ENCODE peak calls at places on chromosomes 16 and 17, in seven cellular contexts. One of them, this sample, is unnamed.

GRCh38 chr17:29111816-29112499 is 68.2 kb downstream of the MYO18A start:
- DNase-seq in PC-9: peak; percentile 41
- DNase-seq in esophagus muscularis mucosa: no peak
- DNase-seq in esophagus squamous epithelium: no peak
- DNase-seq in ovary: peak; percentile 78
- DNase-seq in heart right ventricle: peak; percentile 81
- DNase-seq in stomach: peak; percentile 72
- DNase-seq in this sample: peak; percentile 90

GRCh38 chr17:78255029-78255656 is 23.7 kb downstream of the TMEM235 start:
- DNase-seq in PC-9: no peak
- DNase-seq in esophagus muscularis mucosa: no peak
- DNase-seq in esophagus squamous epithelium: no peak
- DNase-seq in ovary: peak; percentile 44
- DNase-seq in heart right ventricle: no peak
- DNase-seq in stomach: no peak
- DNase-seq in this sample: no peak

GRCh38 chr16:73176577-73177013 is 128.7 kb upstream of the ZFHX3 start:
- DNase-seq in PC-9: peak; percentile 33
- DNase-seq in esophagus muscularis mucosa: no peak
- DNase-seq in esophagus squamous epithelium: no peak
- DNase-seq in ovary: no peak
- DNase-seq in heart right ventricle: no peak
- DNase-seq in stomach: no peak
- DNase-seq in this sample: no peak

GRCh38 chr16:24011237-24011636 is 175.5 kb downstream of the PRKCB start:
- DNase-seq in PC-9: no peak
- DNase-seq in esophagus muscularis mucosa: no peak
- DNase-seq in esophagus squamous epithelium: no peak
- DNase-seq in ovary: no peak
- DNase-seq in heart right ventricle: no peak
- DNase-seq in stomach: no peak
- DNase-seq in this sample: no peak

GRCh38 chr17:39461911-39462641 is 790 bp downstream of the CDK12 start:
- DNase-seq in PC-9: no peak
- DNase-seq in esophagus muscularis mucosa: no peak
- DNase-seq in esophagus squamous epithelium: no peak
- DNase-seq in ovary: no peak
- DNase-seq in heart right ventricle: peak; percentile 61
- DNase-seq in stomach: peak; percentile 28
- DNase-seq in this sample: no peak

GRCh38 chr16:28324235-28324886 is 32.0 kb downstream of the SBK1 start:
- DNase-seq in PC-9: no peak
- DNase-seq in esophagus muscularis mucosa: no peak
- DNase-seq in esophagus squamous epithelium: no peak
- DNase-seq in ovary: no peak
- DNase-seq in heart right ventricle: no peak
- DNase-seq in stomach: peak; percentile 25
- DNase-seq in this sample: no peak

GRCh38 chr17:2909164-2909852 is 113.1 kb downstream of the RAP1GAP2 start:
- DNase-seq in PC-9: no peak
- DNase-seq in esophagus muscularis mucosa: no peak
- DNase-seq in esophagus squamous epithelium: no peak
- DNase-seq in ovary: no peak
- DNase-seq in heart right ventricle: no peak
- DNase-seq in stomach: no peak
- DNase-seq in this sample: no peak

GRCh38 chr16:17251496-17251895 is 219.3 kb downstream of the XYLT1 start:
- DNase-seq in PC-9: no peak
- DNase-seq in esophagus muscularis mucosa: no peak
- DNase-seq in esophagus squamous epithelium: no peak
- DNase-seq in ovary: no peak
- DNase-seq in heart right ventricle: no peak
- DNase-seq in stomach: no peak
- DNase-seq in this sample: no peak

GRCh38 chr17:5788266-5788900 is 204.1 kb upstream of the NLRP1 start:
- DNase-seq in PC-9: no peak
- DNase-seq in esophagus muscularis mucosa: no peak
- DNase-seq in esophagus squamous epithelium: no peak
- DNase-seq in ovary: no peak
- DNase-seq in heart right ventricle: no peak
- DNase-seq in stomach: no peak
- DNase-seq in this sample: no peak

GRCh38 chr17:31579265-31579664 is 187.8 kb downstream of the RAB11FIP4 start:
- DNase-seq in PC-9: peak; percentile 81
- DNase-seq in esophagus muscularis mucosa: no peak
- DNase-seq in esophagus squamous epithelium: no peak
- DNase-seq in ovary: no peak
- DNase-seq in heart right ventricle: no peak
- DNase-seq in stomach: peak; percentile 40
- DNase-seq in this sample: no peak

GRCh38 chr17:17942846-17943245 is 29.4 kb downstream of the TOM1L2 start:
- DNase-seq in PC-9: peak; percentile 19
- DNase-seq in esophagus muscularis mucosa: no peak
- DNase-seq in esophagus squamous epithelium: no peak
- DNase-seq in ovary: no peak
- DNase-seq in heart right ventricle: no peak
- DNase-seq in stomach: no peak
- DNase-seq in this sample: no peak

GRCh38 chr17:42908872-42909700 is 8.5 kb downstream of the G6PC1 start:
- DNase-seq in PC-9: no peak
- DNase-seq in esophagus muscularis mucosa: no peak
- DNase-seq in esophagus squamous epithelium: no peak
- DNase-seq in ovary: no peak
- DNase-seq in heart right ventricle: no peak
- DNase-seq in stomach: no peak
- DNase-seq in this sample: no peak

GRCh38 chr17:9805769-9806168 is 14.4 kb upstream of the DHRS7C start:
- DNase-seq in PC-9: no peak
- DNase-seq in esophagus muscularis mucosa: no peak
- DNase-seq in esophagus squamous epithelium: no peak
- DNase-seq in ovary: no peak
- DNase-seq in heart right ventricle: no peak
- DNase-seq in stomach: no peak
- DNase-seq in this sample: no peak

GRCh38 chr17:37500378-37500777 is 10.7 kb downstream of the DUSP14 start:
- DNase-seq in PC-9: no peak
- DNase-seq in esophagus muscularis mucosa: no peak
- DNase-seq in esophagus squamous epithelium: no peak
- DNase-seq in ovary: no peak
- DNase-seq in heart right ventricle: no peak
- DNase-seq in stomach: no peak
- DNase-seq in this sample: no peak

GRCh38 chr16:49901711-49902110 is 45.8 kb upstream of the ZNF423 start:
- DNase-seq in PC-9: no peak
- DNase-seq in esophagus muscularis mucosa: no peak
- DNase-seq in esophagus squamous epithelium: no peak
- DNase-seq in ovary: no peak
- DNase-seq in heart right ventricle: no peak
- DNase-seq in stomach: no peak
- DNase-seq in this sample: no peak
- TF ChIP-seq CTCF in PC-9: no peak
- TF ChIP-seq CTCF in esophagus muscularis mucosa: no peak
- TF ChIP-seq CTCF in esophagus squamous epithelium: no peak
- TF ChIP-seq CTCF in ovary: no peak
- TF ChIP-seq CTCF in heart right ventricle: no peak
- TF ChIP-seq CTCF in stomach: no peak
- TF ChIP-seq CTCF in this sample: no peak

GRCh38 chr16:82971126-82971525 is 344.4 kb downstream of the CDH13 start:
- DNase-seq in PC-9: no peak
- DNase-seq in esophagus muscularis mucosa: no peak
- DNase-seq in esophagus squamous epithelium: no peak
- DNase-seq in ovary: no peak
- DNase-seq in heart right ventricle: no peak
- DNase-seq in stomach: no peak
- DNase-seq in this sample: no peak
- TF ChIP-seq CTCF in PC-9: no peak
- TF ChIP-seq CTCF in esophagus muscularis mucosa: no peak
- TF ChIP-seq CTCF in esophagus squamous epithelium: no peak
- TF ChIP-seq CTCF in ovary: no peak
- TF ChIP-seq CTCF in heart right ventricle: no peak
- TF ChIP-seq CTCF in stomach: no peak
- TF ChIP-seq CTCF in this sample: no peak

DNA sequence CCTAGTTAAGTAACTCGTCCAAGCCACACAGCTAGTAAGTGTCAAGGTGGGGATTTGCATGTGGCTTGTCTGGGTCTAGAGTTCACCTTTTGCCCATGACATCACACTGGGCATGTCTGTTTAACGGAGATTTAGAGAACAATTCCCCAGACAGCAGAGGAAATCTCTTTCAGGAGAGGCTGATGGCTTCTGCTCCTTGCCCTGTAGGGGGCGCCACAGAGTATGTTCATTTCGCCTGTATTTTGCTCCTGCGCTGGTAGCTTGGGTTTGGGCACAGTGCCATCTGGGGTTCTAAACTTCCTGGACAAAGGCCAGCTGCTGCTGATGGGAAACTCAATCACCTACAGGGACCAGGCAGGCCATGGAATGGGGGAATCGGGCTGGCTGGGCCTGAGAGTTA is 20.4 kb downstream of the OTOA start:
- DNase-seq in PC-9: no peak
- DNase-seq in esophagus muscularis mucosa: no peak
- DNase-seq in esophagus squamous epithelium: no peak
- DNase-seq in ovary: no peak
- DNase-seq in heart right ventricle: no peak
- DNase-seq in stomach: no peak
- DNase-seq in this sample: no peak
- TF ChIP-seq CTCF in PC-9: peak; percentile 73
- TF ChIP-seq CTCF in esophagus muscularis mucosa: no peak
- TF ChIP-seq CTCF in esophagus squamous epithelium: peak; percentile 32
- TF ChIP-seq CTCF in ovary: no peak
- TF ChIP-seq CTCF in heart right ventricle: peak; percentile 23
- TF ChIP-seq CTCF in stomach: no peak
- TF ChIP-seq CTCF in this sample: peak; percentile 32

DNA sequence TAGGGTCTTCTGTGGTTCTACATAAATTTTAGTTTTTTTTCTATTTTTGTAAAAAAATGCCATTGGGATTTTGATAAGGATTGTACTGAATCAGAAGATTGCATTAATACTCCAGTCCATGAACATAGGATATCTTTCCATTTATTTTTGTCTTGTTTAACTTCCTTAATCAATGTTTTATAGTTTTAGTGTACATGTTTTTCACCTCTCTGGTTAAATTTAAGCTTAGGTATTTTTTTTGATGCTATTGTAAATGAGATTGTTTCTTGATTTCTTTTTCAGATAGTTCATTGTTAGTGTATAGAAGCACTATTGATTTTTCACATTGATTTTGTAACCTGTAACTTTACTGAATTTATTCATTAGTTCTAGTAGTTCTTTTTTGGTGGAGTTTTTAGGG is 35.4 kb downstream of the ITGAM start:
- DNase-seq in PC-9: no peak
- DNase-seq in esophagus muscularis mucosa: no peak
- DNase-seq in esophagus squamous epithelium: no peak
- DNase-seq in ovary: no peak
- DNase-seq in heart right ventricle: no peak
- DNase-seq in stomach: no peak
- DNase-seq in this sample: no peak
- TF ChIP-seq CTCF in PC-9: no peak
- TF ChIP-seq CTCF in esophagus muscularis mucosa: no peak
- TF ChIP-seq CTCF in esophagus squamous epithelium: no peak
- TF ChIP-seq CTCF in ovary: no peak
- TF ChIP-seq CTCF in heart right ventricle: no peak
- TF ChIP-seq CTCF in stomach: no peak
- TF ChIP-seq CTCF in this sample: no peak

GRCh38 chr17:67544364-67544763 is 167.3 kb downstream of the PITPNC1 start:
- DNase-seq in PC-9: no peak
- DNase-seq in esophagus muscularis mucosa: no peak
- DNase-seq in esophagus squamous epithelium: no peak
- DNase-seq in ovary: no peak
- DNase-seq in heart right ventricle: no peak
- DNase-seq in stomach: no peak
- DNase-seq in this sample: no peak

GRCh38 chr17:67548693-67549092 is 169.0 kb upstream of the NOL11 start:
- DNase-seq in PC-9: no peak
- DNase-seq in esophagus muscularis mucosa: no peak
- DNase-seq in esophagus squamous epithelium: no peak
- DNase-seq in ovary: no peak
- DNase-seq in heart right ventricle: no peak
- DNase-seq in stomach: no peak
- DNase-seq in this sample: no peak

GRCh38 chr17:67542219-67543114 is 165.4 kb downstream of the PITPNC1 start:
- DNase-seq in PC-9: no peak
- DNase-seq in esophagus muscularis mucosa: no peak
- DNase-seq in esophagus squamous epithelium: no peak
- DNase-seq in ovary: no peak
- DNase-seq in heart right ventricle: no peak
- DNase-seq in stomach: no peak
- DNase-seq in this sample: no peak

GRCh38 chr17:67549787-67550186 is 167.9 kb upstream of the NOL11 start:
- DNase-seq in PC-9: no peak
- DNase-seq in esophagus muscularis mucosa: no peak
- DNase-seq in esophagus squamous epithelium: no peak
- DNase-seq in ovary: no peak
- DNase-seq in heart right ventricle: no peak
- DNase-seq in stomach: no peak
- DNase-seq in this sample: no peak

GRCh38 chr17:67546578-67547527 is 169.8 kb downstream of the PITPNC1 start:
- DNase-seq in PC-9: no peak
- DNase-seq in esophagus muscularis mucosa: peak; percentile 93
- DNase-seq in esophagus squamous epithelium: no peak
- DNase-seq in ovary: peak; percentile 55
- DNase-seq in heart right ventricle: peak; percentile 54
- DNase-seq in stomach: peak; percentile 87
- DNase-seq in this sample: no peak
- TF ChIP-seq CTCF in PC-9: no peak
- TF ChIP-seq CTCF in esophagus muscularis mucosa: no peak
- TF ChIP-seq CTCF in esophagus squamous epithelium: no peak
- TF ChIP-seq CTCF in ovary: no peak
- TF ChIP-seq CTCF in heart right ventricle: no peak
- TF ChIP-seq CTCF in stomach: no peak
- TF ChIP-seq CTCF in this sample: no peak